ENCODE peak calls at places on chromosomes 7 and 10, in eight cellular contexts. F is upper lobe of right lung; K is NCI-H460; U is HCT116; R is choroid plexus epithelial cell; Q is T-cell; B is stimulated activated CD4-positive, alpha-beta T cell treated with anti-CD3 and anti-CD28 coated beads, Interleukin-4, amount 100 ng/mL, for 48 hours; D is T-helper 9 cell. N is an unnamed sample.

GRCh38 chr10:43386981-43387677 is 15.7 kb downstream of the FXYD4 start:
- DNase-seq in F (no peak), K (no peak), U (no peak), R (no peak), Q (no peak), B (no peak), D (no peak), N (no peak)

GRCh38 chr7:108278776-108279175 is 148.6 kb upstream of the LAMB4 start:
- DNase-seq in F (no peak), K (no peak), U (no peak), R (no peak), Q (no peak), B (no peak), D (no peak), N (no peak)

GRCh38 chr10:97186911-97187310 is 1.2 kb upstream of the SLIT1 start:
- DNase-seq in F (peak), K (no peak), U (no peak), R (no peak), Q (no peak), B (no peak), D (no peak), N (no peak)

GRCh38 chr10:22986771-22987542 is 59.1 kb downstream of the ARMC3 start:
- DNase-seq in F (no peak), K (peak), U (peak), R (peak), Q (no peak), B (no peak), D (no peak), N (no peak)

GRCh38 chr7:107982918-107983389 is 20.0 kb downstream of the LAMB1 start:
- DNase-seq in F (no peak), K (no peak), U (no peak), R (peak), Q (no peak), B (no peak), D (no peak), N (no peak)

GRCh38 chr10:95373660-95374059 is 82.9 kb upstream of the PDLIM1 start:
- DNase-seq in F (no peak), K (no peak), U (no peak), R (no peak), Q (no peak), B (no peak), D (no peak), N (no peak)

GRCh38 chr7:46072722-46073121 is 151.7 kb upstream of the IGFBP3 start:
- DNase-seq in F (no peak), K (no peak), U (no peak), R (peak), Q (no peak), B (no peak), D (no peak), N (no peak)

GRCh38 chr10:63788152-63788821 is 267.1 kb downstream of the REEP3 start:
- DNase-seq in F (no peak), K (no peak), U (no peak), R (no peak), Q (no peak), B (no peak), D (no peak), N (no peak)

GRCh38 chr7:158507917-158508316 is 79.7 kb downstream of the PTPRN2 start:
- DNase-seq in F (no peak), K (no peak), U (no peak), R (no peak), Q (no peak), B (no peak), D (no peak), N (no peak)

GRCh38 chr10:44261710-44262455 is 123.0 kb downstream of the CXCL12 start:
- DNase-seq in F (no peak), K (no peak), U (no peak), R (no peak), Q (no peak), B (no peak), D (no peak), N (no peak)

GRCh38 chr10:635088-635861 is 54.2 kb downstream of the DIP2C start:
- DNase-seq in F (peak), K (no peak), U (no peak), R (no peak), Q (no peak), B (no peak), D (no peak), N (no peak)

GRCh38 chr7:115630049-115630448 is 400.5 kb downstream of the TFEC start:
- DNase-seq in F (no peak), K (no peak), U (no peak), R (no peak), Q (no peak), B (no peak), D (no peak), N (no peak)

GRCh38 chr7:38373155-38373554 is 99.7 kb upstream of the TARP start:
- DNase-seq in F (no peak), K (no peak), U (no peak), R (no peak), Q (no peak), B (no peak), D (no peak), N (no peak)

GRCh38 chr10:98208925-98209324 is 59.1 kb downstream of the LOXL4 start:
- DNase-seq in F (no peak), K (no peak), U (no peak), R (no peak), Q (no peak), B (no peak), D (no peak), N (no peak)

GRCh38 chr7:40793132-40793531 is 658.3 kb downstream of the SUGCT start:
- DNase-seq in F (no peak), K (no peak), U (no peak), R (peak), Q (no peak), B (no peak), D (no peak), N (no peak)

GRCh38 chr7:3897430-3898385 is 596.7 kb downstream of the SDK1 start:
- DNase-seq in F (no peak), K (peak), U (peak), R (peak), Q (peak), B (peak), D (peak), N (peak)

GRCh38 chr10:22229756-22230330 is 12.0 kb upstream of the EBLN1 start:
- DNase-seq in F (no peak), K (no peak), U (no peak), R (peak), Q (no peak), B (no peak), D (no peak), N (no peak)

N was measured in GM12891.